ENCODE peak calls at places on chromosomes 13 and 19, in five cellular contexts. One of them, this sample, is unnamed.

GRCh38 chr19:17950310-17951150 is 16.4 kb upstream of the KCNN1 start:
- DNase-seq in stimulated activated CD8-positive, alpha-beta memory T cell treated with anti-CD3 and anti-CD28 coated beads, Interleukin-15, amount 100 ng/mL, for 1 hour: no peak
- DNase-seq in H9: peak
- DNase-seq in omental fat pad: no peak
- DNase-seq in mesendoderm: no peak
- DNase-seq in this sample: peak

GRCh38 chr13:97275775-97276501 is 53.8 kb downstream of the MBNL2 start:
- DNase-seq in H9: no peak
- DNase-seq in mesendoderm: no peak
- DNase-seq in omental fat pad: no peak
- DNase-seq in stimulated activated CD8-positive, alpha-beta memory T cell treated with anti-CD3 and anti-CD28 coated beads, Interleukin-15, amount 100 ng/mL, for 1 hour: no peak
- DNase-seq in this sample: no peak

GRCh38 chr13:51525567-51526165 is 58.6 kb upstream of the WDFY2 start:
- DNase-seq in omental fat pad: no peak
- DNase-seq in stimulated activated CD8-positive, alpha-beta memory T cell treated with anti-CD3 and anti-CD28 coated beads, Interleukin-15, amount 100 ng/mL, for 1 hour: no peak
- DNase-seq in H9: no peak
- DNase-seq in mesendoderm: peak
- DNase-seq in this sample: no peak

GRCh38 chr19:20964798-20965197 is 41.7 kb downstream of the ZNF85 start:
- DNase-seq in mesendoderm: peak
- DNase-seq in H9: peak
- DNase-seq in omental fat pad: no peak
- DNase-seq in stimulated activated CD8-positive, alpha-beta memory T cell treated with anti-CD3 and anti-CD28 coated beads, Interleukin-15, amount 100 ng/mL, for 1 hour: no peak
- DNase-seq in this sample: no peak

GRCh38 chr19:56538254-56538760 is 441 bp upstream of the ZFP28 start:
- DNase-seq in H9: peak
- DNase-seq in stimulated activated CD8-positive, alpha-beta memory T cell treated with anti-CD3 and anti-CD28 coated beads, Interleukin-15, amount 100 ng/mL, for 1 hour: peak
- DNase-seq in mesendoderm: peak
- DNase-seq in omental fat pad: peak
- DNase-seq in this sample: peak

GRCh38 chr13:78022164-78022877 is 103.7 kb upstream of the EDNRB start:
- DNase-seq in H9: no peak
- DNase-seq in stimulated activated CD8-positive, alpha-beta memory T cell treated with anti-CD3 and anti-CD28 coated beads, Interleukin-15, amount 100 ng/mL, for 1 hour: peak
- DNase-seq in mesendoderm: peak
- DNase-seq in omental fat pad: no peak
- DNase-seq in this sample: no peak

GRCh38 chr19:52949422-52949821 is 13.3 kb downstream of the ZNF816 start:
- DNase-seq in stimulated activated CD8-positive, alpha-beta memory T cell treated with anti-CD3 and anti-CD28 coated beads, Interleukin-15, amount 100 ng/mL, for 1 hour: no peak
- DNase-seq in mesendoderm: no peak
- DNase-seq in H9: no peak
- DNase-seq in omental fat pad: no peak
- DNase-seq in this sample: no peak

GRCh38 chr19:344625-345319 is at the start of gene MIER2:
- DNase-seq in mesendoderm: peak
- DNase-seq in stimulated activated CD8-positive, alpha-beta memory T cell treated with anti-CD3 and anti-CD28 coated beads, Interleukin-15, amount 100 ng/mL, for 1 hour: peak
- DNase-seq in H9: peak
- DNase-seq in omental fat pad: peak
- DNase-seq in this sample: peak

GRCh38 chr13:39692650-39693438 is 37.4 kb downstream of the COG6 start:
- DNase-seq in H9: no peak
- DNase-seq in mesendoderm: no peak
- DNase-seq in omental fat pad: no peak
- DNase-seq in stimulated activated CD8-positive, alpha-beta memory T cell treated with anti-CD3 and anti-CD28 coated beads, Interleukin-15, amount 100 ng/mL, for 1 hour: no peak
- DNase-seq in this sample: no peak

GRCh38 chr13:31121327-31122140 is 40.2 kb downstream of the HSPH1 start:
- DNase-seq in H9: no peak
- DNase-seq in mesendoderm: no peak
- DNase-seq in omental fat pad: no peak
- DNase-seq in stimulated activated CD8-positive, alpha-beta memory T cell treated with anti-CD3 and anti-CD28 coated beads, Interleukin-15, amount 100 ng/mL, for 1 hour: no peak
- DNase-seq in this sample: no peak

GRCh38 chr19:18648971-18649310 is 12.1 kb downstream of the KLHL26 start:
- DNase-seq in stimulated activated CD8-positive, alpha-beta memory T cell treated with anti-CD3 and anti-CD28 coated beads, Interleukin-15, amount 100 ng/mL, for 1 hour: no peak
- DNase-seq in H9: no peak
- DNase-seq in omental fat pad: no peak
- DNase-seq in mesendoderm: no peak
- DNase-seq in this sample: no peak

GRCh38 chr13:35744566-35745203 is 268.2 kb upstream of the MAB21L1 start:
- DNase-seq in omental fat pad: no peak
- DNase-seq in H9: no peak
- DNase-seq in mesendoderm: peak
- DNase-seq in stimulated activated CD8-positive, alpha-beta memory T cell treated with anti-CD3 and anti-CD28 coated beads, Interleukin-15, amount 100 ng/mL, for 1 hour: no peak
- DNase-seq in this sample: no peak

GRCh38 chr13:39781381-39781780 is 125.9 kb downstream of the COG6 start:
- DNase-seq in mesendoderm: no peak
- DNase-seq in stimulated activated CD8-positive, alpha-beta memory T cell treated with anti-CD3 and anti-CD28 coated beads, Interleukin-15, amount 100 ng/mL, for 1 hour: no peak
- DNase-seq in omental fat pad: no peak
- DNase-seq in H9: no peak
- DNase-seq in this sample: no peak

GRCh38 chr13:44421853-44422525 is 48.4 kb downstream of the SERP2 start:
- DNase-seq in H9: no peak
- DNase-seq in mesendoderm: no peak
- DNase-seq in omental fat pad: no peak
- DNase-seq in stimulated activated CD8-positive, alpha-beta memory T cell treated with anti-CD3 and anti-CD28 coated beads, Interleukin-15, amount 100 ng/mL, for 1 hour: no peak
- DNase-seq in this sample: no peak

GRCh38 chr19:4012092-4012974 is 4.8 kb downstream of the PIAS4 start:
- DNase-seq in stimulated activated CD8-positive, alpha-beta memory T cell treated with anti-CD3 and anti-CD28 coated beads, Interleukin-15, amount 100 ng/mL, for 1 hour: no peak
- DNase-seq in H9: no peak
- DNase-seq in omental fat pad: no peak
- DNase-seq in mesendoderm: no peak
- DNase-seq in this sample: peak

GRCh38 chr19:48442116-48443035 is 3.4 kb upstream of the GRWD1 start:
- DNase-seq in H9: peak
- DNase-seq in stimulated activated CD8-positive, alpha-beta memory T cell treated with anti-CD3 and anti-CD28 coated beads, Interleukin-15, amount 100 ng/mL, for 1 hour: no peak
- DNase-seq in omental fat pad: no peak
- DNase-seq in mesendoderm: no peak
- DNase-seq in this sample: peak

GRCh38 chr19:51507640-51508058 is 6.0 kb upstream of the SIGLEC12 start:
- DNase-seq in omental fat pad: no peak
- DNase-seq in mesendoderm: no peak
- DNase-seq in stimulated activated CD8-positive, alpha-beta memory T cell treated with anti-CD3 and anti-CD28 coated beads, Interleukin-15, amount 100 ng/mL, for 1 hour: no peak
- DNase-seq in H9: no peak
- DNase-seq in this sample: no peak

GRCh38 chr19:29576761-29577661 is 29.1 kb upstream of the POP4 start:
- DNase-seq in mesendoderm: no peak
- DNase-seq in H9: peak
- DNase-seq in omental fat pad: no peak
- DNase-seq in stimulated activated CD8-positive, alpha-beta memory T cell treated with anti-CD3 and anti-CD28 coated beads, Interleukin-15, amount 100 ng/mL, for 1 hour: no peak
- DNase-seq in this sample: no peak

This sample was measured in H7.